ENCODE peak calls at places on chromosome 9, in six cellular contexts. G is bronchial epithelial cell, L is cardiac fibroblast, P is BJ, X is adipocyte, A is epithelial cell of esophagus. N is an unnamed sample.

GRCh38 chr9:113775714-113776113 is 100.4 kb upstream of the ZNF618 start:
- DNase-seq in G (no peak), A (no peak), L (no peak), X (peak), P (no peak), N (no peak)

GRCh38 chr9:94746541-94747505 is 20.3 kb downstream of the AOPEP start:
- DNase-seq in A (no peak), L (no peak), X (no peak), G (no peak), P (no peak), N (no peak)

GRCh38 chr9:120424248-120424647 is 155.7 kb downstream of the CDK5RAP2 start:
- DNase-seq in X (no peak), P (no peak), L (no peak), A (peak), G (peak), N (no peak)

GRCh38 chr9:131678499-131679111 is 61.3 kb downstream of the RAPGEF1 start:
- DNase-seq in P (peak), X (peak), G (peak), L (peak), A (peak), N (no peak)

GRCh38 chr9:114687034-114687433 is 5.0 kb upstream of the TEX48 start:
- DNase-seq in L (peak), X (peak), G (peak), P (no peak), A (peak), N (no peak)

GRCh38 chr9:132486706-132487350 is 76.8 kb downstream of the CFAP77 start:
- DNase-seq in P (no peak), G (no peak), L (no peak), A (no peak), X (no peak), N (no peak)

GRCh38 chr9:6681957-6682501 is 36.5 kb upstream of the GLDC start:
- DNase-seq in L (no peak), P (no peak), A (no peak), X (no peak), G (no peak), N (no peak)

GRCh38 chr9:114080773-114081440 is 2.8 kb upstream of the AMBP start:
- DNase-seq in X (no peak), A (no peak), P (no peak), G (no peak), L (no peak), N (no peak)

GRCh38 chr9:113520109-113520642 is 56.6 kb downstream of the RGS3 start:
- DNase-seq in G (peak), P (no peak), X (no peak), L (peak), A (peak), N (no peak)

GRCh38 chr9:116493183-116493582 is 193.9 kb upstream of the TRIM32 start:
- DNase-seq in L (no peak), P (no peak), X (peak), A (no peak), G (no peak), N (no peak)

GRCh38 chr9:118252027-118252426 is 547.8 kb downstream of the TLR4 start:
- DNase-seq in P (no peak), G (no peak), X (no peak), A (no peak), L (no peak), N (no peak)

GRCh38 chr9:91187311-91187964 is 174.3 kb downstream of the AUH start:
- DNase-seq in P (no peak), A (no peak), X (no peak), L (no peak), G (no peak), N (no peak)

GRCh38 chr9:109918359-109919163 is 138.6 kb downstream of the PALM2AKAP2 start:
- DNase-seq in A (no peak), L (peak), G (no peak), P (no peak), X (no peak), N (peak)

GRCh38 chr9:125850763-125851162 is 103.6 kb downstream of the PBX3 start:
- DNase-seq in X (no peak), G (no peak), L (no peak), P (no peak), A (peak), N (no peak)

GRCh38 chr9:15086096-15087030 is 176.1 kb upstream of the FREM1 start:
- DNase-seq in A (peak), P (no peak), L (peak), G (peak), X (no peak), N (no peak)

GRCh38 chr9:135960328-135961276 is 571 bp downstream of the UBAC1 start:
- DNase-seq in A (no peak), G (no peak), L (peak), P (no peak), X (peak), N (no peak)

GRCh38 chr9:4048441-4048840 is 251.4 kb downstream of the GLIS3 start:
- DNase-seq in G (peak), A (peak), P (peak), L (peak), X (peak), N (no peak)

GRCh38 chr9:99563364-99563763 is 258.3 kb upstream of the NR4A3 start:
- DNase-seq in A (no peak), L (no peak), X (no peak), P (no peak), G (no peak), N (no peak)

GRCh38 chr9:101354143-101354764 is 30.6 kb downstream of the BAAT start:
- DNase-seq in G (peak), L (no peak), X (no peak), P (no peak), A (peak), N (no peak)

GRCh38 chr9:98807070-98807810 is at the start of gene GALNT12:
- DNase-seq in A (no peak), X (peak), P (no peak), G (no peak), L (no peak), N (no peak)

GRCh38 chr9:109258619-109259321 is 62.1 kb downstream of the EPB41L4B start:
- DNase-seq in P (no peak), X (no peak), G (no peak), A (no peak), L (no peak), N (no peak)

GRCh38 chr9:18245911-18246310 is 228.0 kb upstream of the ADAMTSL1 start:
- DNase-seq in G (no peak), L (no peak), P (no peak), A (no peak), X (peak), N (no peak)

GRCh38 chr9:136762915-136763648 is 1.2 kb downstream of the LCN15 start:
- DNase-seq in A (peak), L (no peak), G (no peak), P (no peak), X (peak), N (no peak)

GRCh38 chr9:92147030-92147853 is 32.0 kb upstream of the SPTLC1 start:
- DNase-seq in G (peak), A (peak), P (peak), L (peak), X (peak), N (no peak)

GRCh38 chr9:137411670-137412380 is 11.1 kb downstream of the EXD3 start:
- DNase-seq in X (no peak), L (peak), A (peak), G (peak), P (peak), N (no peak)

GRCh38 chr9:16753256-16753655 is 117.2 kb downstream of the BNC2 start:
- DNase-seq in G (no peak), X (no peak), P (no peak), A (no peak), L (peak), N (no peak)

GRCh38 chr9:137402752-137403151 is 20.2 kb downstream of the EXD3 start:
- DNase-seq in A (no peak), X (no peak), G (no peak), P (no peak), L (no peak), N (no peak)

GRCh38 chr9:71743217-71743705 is 25.1 kb downstream of the CEMIP2 start:
- DNase-seq in A (no peak), P (no peak), G (no peak), L (peak), X (peak), N (no peak)

GRCh38 chr9:99925542-99925941 is 19.1 kb downstream of the STX17 start:
- DNase-seq in A (no peak), L (no peak), P (no peak), G (no peak), X (no peak), N (no peak)

GRCh38 chr9:6079386-6079785 is 64.0 kb upstream of the RANBP6 start:
- DNase-seq in A (no peak), L (no peak), X (no peak), G (no peak), P (no peak), N (no peak)

GRCh38 chr9:90835206-90835605 is 33.6 kb downstream of the SYK start:
- DNase-seq in A (no peak), X (no peak), G (no peak), P (no peak), L (no peak), N (no peak)

GRCh38 chr9:119853126-119853525 is 483.9 kb upstream of the BRINP1 start:
- DNase-seq in L (no peak), A (no peak), P (no peak), G (no peak), X (no peak), N (no peak)

DNA sequence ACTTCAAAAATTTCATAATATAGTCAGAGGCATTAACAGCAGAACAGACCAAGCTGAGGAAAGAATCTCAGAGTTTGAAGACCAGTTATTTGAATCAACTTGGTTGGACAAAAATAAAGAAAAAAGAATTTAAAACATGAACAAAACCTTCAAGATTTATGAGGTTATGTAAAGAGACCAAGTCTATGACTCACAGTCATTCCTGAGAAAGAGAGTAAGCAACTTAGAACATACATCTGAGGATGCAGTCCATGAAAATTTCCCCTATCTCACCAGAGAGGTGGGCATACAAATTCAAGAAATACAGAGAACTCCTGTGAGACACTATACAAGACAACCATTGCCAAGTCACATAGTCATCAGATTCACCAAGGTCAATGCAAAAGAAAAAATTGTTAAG is 17.4 kb upstream of the C9orf72 start:
- DNase-seq in X (no peak), G (peak), A (peak), L (peak), P (no peak), N (no peak)
- H3K4me3 ChIP-seq in X (no peak), G (no peak), A (no peak), L (no peak), P (no peak), N (no peak)

GRCh38 chr9:79256691-79257213 is 315.0 kb upstream of the TLE4 start:
- DNase-seq in L (peak), A (no peak), P (no peak), G (no peak), X (no peak), N (no peak)
- H3K4me3 ChIP-seq in L (no peak), A (no peak), P (peak), G (no peak), X (no peak), N (no peak)

GRCh38 chr9:106970219-106970975 is 107.4 kb downstream of the ZNF462 start:
- DNase-seq in X (peak), P (no peak), L (no peak), A (no peak), G (no peak), N (no peak)
- H3K4me3 ChIP-seq in X (no peak), P (no peak), L (no peak), A (no peak), G (no peak), N (no peak)

DNA sequence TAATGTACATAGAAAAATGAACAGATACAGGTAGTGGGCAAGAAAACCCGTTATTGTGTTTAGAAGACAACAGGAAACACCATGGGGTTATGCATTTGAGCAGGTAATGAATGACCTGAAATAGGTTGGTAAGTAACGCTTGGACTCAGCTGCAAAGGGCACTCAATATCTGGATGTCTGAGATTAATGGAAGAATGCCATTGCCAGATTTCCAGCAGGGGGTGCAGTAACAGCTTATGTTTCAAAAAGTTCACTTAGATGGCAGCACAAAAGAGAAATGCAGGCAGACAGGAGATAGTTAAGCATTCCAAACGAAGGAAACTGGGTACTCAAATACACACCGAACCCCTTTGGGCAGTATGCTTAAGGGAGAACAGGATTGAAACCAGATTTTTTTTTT is 285.5 kb upstream of the VLDLR start:
- DNase-seq in L (peak), P (no peak), A (peak), G (peak), X (peak), N (peak)
- H3K4me3 ChIP-seq in L (no peak), P (no peak), A (no peak), G (no peak), X (no peak), N (no peak)

GRCh38 chr9:133738039-133738805 is at the start of gene SARDH:
- DNase-seq in P (no peak), G (no peak), L (peak), A (no peak), X (peak), N (no peak)
- H3K4me3 ChIP-seq in P (peak), G (peak), L (peak), A (no peak), X (peak), N (peak)

GRCh38 chr9:21554813-21555212 is 72.7 kb upstream of the IFNE start:
- DNase-seq in L (no peak), P (no peak), A (no peak), G (no peak), X (no peak), N (no peak)
- H3K4me3 ChIP-seq in L (no peak), P (no peak), A (peak), G (peak), X (no peak), N (no peak)

GRCh38 chr9:129163753-129164152 is 14.3 kb downstream of the IER5L start:
- DNase-seq in A (no peak), X (no peak), P (no peak), G (no peak), L (no peak), N (no peak)
- H3K4me3 ChIP-seq in A (no peak), X (peak), P (no peak), G (no peak), L (no peak), N (no peak)

GRCh38 chr9:21557428-21557768 is 75.3 kb upstream of the IFNE start:
- DNase-seq in X (no peak), G (no peak), L (peak), A (no peak), P (no peak), N (no peak)
- H3K4me3 ChIP-seq in X (peak), G (peak), L (peak), A (peak), P (peak), N (no peak)

GRCh38 chr9:130660683-130661460 is 3.5 kb upstream of the PRDM12 start:
- DNase-seq in A (no peak), L (no peak), G (no peak), X (peak), P (no peak), N (no peak)
- H3K4me3 ChIP-seq in A (peak), L (peak), G (peak), X (no peak), P (peak), N (no peak)

DNA sequence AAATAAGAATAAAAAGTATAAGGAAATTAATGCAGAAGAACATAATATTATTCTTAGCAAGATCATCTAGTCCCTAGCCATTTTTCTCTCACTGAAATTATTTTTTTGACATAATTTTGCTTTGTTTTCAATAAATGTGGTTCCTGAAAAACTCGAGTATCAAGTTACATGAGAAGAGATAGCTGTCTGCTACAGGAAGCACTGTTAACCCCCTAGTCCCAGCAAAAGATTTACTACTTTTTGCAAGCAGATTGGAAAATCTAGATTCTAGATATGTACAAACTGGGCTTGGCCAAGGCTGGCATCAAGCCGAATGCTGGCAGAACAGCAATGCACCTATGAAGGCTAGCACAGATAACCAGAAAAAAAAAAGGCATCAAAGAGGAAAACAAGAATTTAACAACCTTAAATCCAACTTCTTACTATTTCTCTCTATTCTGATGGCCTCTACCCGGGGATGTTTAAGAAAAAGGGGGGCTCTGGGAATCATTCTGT is 21.9 kb upstream of the ISCA1 start:
- DNase-seq in A (no peak), P (no peak), X (no peak), L (no peak), G (no peak), N (no peak)
- H3K4me3 ChIP-seq in A (no peak), P (no peak), X (no peak), L (no peak), G (no peak), N (no peak)

N was measured in Jurkat, Clone E6-1.